ENCODE peak calls at places on chromosomes 4 and X, in five cellular contexts. E is iPS-NIHi11, Z is lower leg skin, W is HT1080, K is HFFc6. G is an unnamed sample.

GRCh38 chrX:118615141-118615540 is 112.3 kb upstream of the IL13RA1 start:
- DNase-seq in E (no peak), Z (no peak), W (no peak), K (no peak), G (no peak)

GRCh38 chrX:135591871-135592270 is 71.4 kb downstream of the INTS6L start:
- DNase-seq in E (no peak), Z (no peak), W (no peak), K (no peak), G (no peak)

GRCh38 chrX:120664081-120664480 is 34.2 kb upstream of the C1GALT1C1 start:
- DNase-seq in E (no peak), Z (no peak), W (peak), K (no peak), G (peak)

GRCh38 chr4:176653406-176654220 is 139.1 kb downstream of the VEGFC start:
- DNase-seq in E (no peak), Z (no peak), W (no peak), K (peak), G (peak)

GRCh38 chrX:81708506-81708905 is 506.6 kb downstream of the SH3BGRL start:
- DNase-seq in E (no peak), Z (no peak), W (peak), K (no peak), G (no peak)

GRCh38 chrX:27619975-27620374 is 29.8 kb downstream of the DCAF8L2 start:
- DNase-seq in E (no peak), Z (no peak), W (peak), K (no peak), G (no peak)

GRCh38 chrX:135453381-135453780 is 31.6 kb downstream of the SMIM10L2A start:
- DNase-seq in E (no peak), Z (no peak), W (no peak), K (no peak), G (no peak)

GRCh38 chrX:150475466-150475865 is 93.0 kb upstream of the MTM1 start:
- DNase-seq in E (no peak), Z (no peak), W (no peak), K (no peak), G (peak)

GRCh38 chrX:74389016-74389415 is 32.3 kb upstream of the SLC16A2 start:
- DNase-seq in E (no peak), Z (no peak), W (peak), K (peak), G (no peak)

GRCh38 chr4:183097251-183098079 is 1.6 kb upstream of the WWC2 start:
- DNase-seq in E (peak), Z (peak), W (no peak), K (no peak), G (no peak)

GRCh38 chr4:89099034-89099433 is 12.3 kb upstream of the TIGD2 start:
- DNase-seq in E (no peak), Z (no peak), W (no peak), K (no peak), G (no peak)

GRCh38 chr4:139901516-139902327 is 236.1 kb downstream of the MGST2 start:
- DNase-seq in E (no peak), Z (no peak), W (no peak), K (no peak), G (peak)

GRCh38 chr4:163540977-163541376 is 46.5 kb downstream of the TMA16 start:
- DNase-seq in E (no peak), Z (no peak), W (peak), K (peak), G (peak)

GRCh38 chrX:127457161-127457560 is 595.0 kb downstream of the ACTRT1 start:
- DNase-seq in E (no peak), Z (no peak), W (peak), K (no peak), G (no peak)

GRCh38 chr4:64713256-64713840 is 304.1 kb upstream of the TECRL start:
- DNase-seq in E (peak), Z (no peak), W (peak), K (no peak), G (peak)

GRCh38 chrX:101977091-101977490 is 45.3 kb upstream of the ZMAT1 start:
- DNase-seq in E (no peak), Z (no peak), W (peak), K (peak), G (peak)

GRCh38 chr4:113971706-113972360 is 7.6 kb downstream of the ARSJ start:
- DNase-seq in E (no peak), Z (no peak), W (peak), K (peak), G (peak)

GRCh38 chr4:13548984-13549546 is 4.8 kb upstream of the NKX3-2 start:
- DNase-seq in E (peak), Z (peak), W (peak), K (peak), G (peak)

GRCh38 chrX:26376037-26376708 is 160.2 kb downstream of the MAGEB5 start:
- DNase-seq in E (no peak), Z (no peak), W (no peak), K (no peak), G (no peak)

GRCh38 chr4:147638942-147639341 is 21.7 kb downstream of the TMEM184C start:
- DNase-seq in E (no peak), Z (no peak), W (peak), K (no peak), G (peak)

G was measured in AG10803.